ENCODE peak calls at places on chromosomes 5 and 9, in six cellular contexts. S, O, A, Y, Q and K are unnamed samples.
A peak's percentile ranks its signal among the peaks of the same experiment; 100 is the strongest.

GRCh38 chr9:113350937-113351336 is 1.6 kb downstream of the BSPRY start:
- DNase-seq in S (no peak), O (no peak), A (no peak), Y (no peak), Q (no peak), K (peak; percentile 29)

GRCh38 chr5:37615184-37615583 is 224.7 kb downstream of the GDNF start:
- DNase-seq in S (no peak), O (no peak), A (peak; percentile 55), Y (peak; percentile 15), Q (peak; percentile 83), K (no peak)

GRCh38 chr5:51392689-51393199 is 9.5 kb downstream of the ISL1 start:
- DNase-seq in S (no peak), O (no peak), A (no peak), Y (no peak), Q (no peak), K (no peak)

GRCh38 chr9:137462396-137463193 is 3.5 kb upstream of the NSMF start:
- DNase-seq in S (no peak), O (no peak), A (no peak), Y (no peak), Q (no peak), K (no peak)

GRCh38 chr5:160092519-160092918 is 26.7 kb downstream of the PWWP2A start:
- DNase-seq in S (no peak), O (no peak), A (no peak), Y (no peak), Q (no peak), K (no peak)

GRCh38 chr9:114911167-114911821 is 19.1 kb downstream of the TNFSF8 start:
- DNase-seq in S (no peak), O (peak; percentile 62), A (peak; percentile 58), Y (peak; percentile 77), Q (no peak), K (no peak)

GRCh38 chr5:134138416-134139376 is 24.2 kb downstream of the TCF7 start:
- DNase-seq in S (peak; percentile 14), O (no peak), A (peak; percentile 28), Y (peak; percentile 84), Q (no peak), K (peak; percentile 67)

GRCh38 chr5:127275641-127276193 is 14.9 kb upstream of the MEGF10 start:
- DNase-seq in S (no peak), O (no peak), A (no peak), Y (no peak), Q (no peak), K (no peak)

GRCh38 chr9:6984941-6985578 is 227.3 kb downstream of the KDM4C start:
- DNase-seq in S (no peak), O (peak; percentile 22), A (no peak), Y (no peak), Q (no peak), K (no peak)

GRCh38 chr5:34959323-34959722 is 30.0 kb downstream of the DNAJC21 start:
- DNase-seq in S (no peak), O (no peak), A (peak; percentile 85), Y (peak; percentile 48), Q (peak; percentile 42), K (peak; percentile 75)

GRCh38 chr9:77384406-77384805 is 207.1 kb downstream of the VPS13A start:
- DNase-seq in S (no peak), O (no peak), A (peak; percentile 13), Y (peak; percentile 55), Q (no peak), K (no peak)

GRCh38 chr5:66213533-66213932 is 69.4 kb downstream of the SREK1 start:
- DNase-seq in S (no peak), O (no peak), A (no peak), Y (no peak), Q (no peak), K (no peak)

GRCh38 chr5:163917741-163918140 is 412.3 kb downstream of the MAT2B start:
- DNase-seq in S (no peak), O (no peak), A (peak; percentile 38), Y (peak; percentile 67), Q (no peak), K (no peak)

GRCh38 chr9:137353223-137354152 is 51.4 kb upstream of the NRARP start:
- DNase-seq in S (no peak), O (no peak), A (no peak), Y (no peak), Q (no peak), K (no peak)

GRCh38 chr9:114371986-114372917 is 15.5 kb downstream of the AKNA start:
- DNase-seq in S (peak; percentile 58), O (no peak), A (no peak), Y (peak; percentile 82), Q (no peak), K (no peak)

GRCh38 chr5:109971968-109972367 is 282.2 kb downstream of the MAN2A1 start:
- DNase-seq in S (no peak), O (no peak), A (no peak), Y (no peak), Q (no peak), K (no peak)

GRCh38 chr9:120985759-120986353 is 59.3 kb upstream of the TRAF1 start:
- DNase-seq in S (no peak), O (no peak), A (peak; percentile 80), Y (peak; percentile 61), Q (peak; percentile 53), K (no peak)

GRCh38 chr5:137137013-137137632 is 362.0 kb downstream of the SPOCK1 start:
- DNase-seq in S (no peak), O (peak; percentile 30), A (no peak), Y (no peak), Q (no peak), K (no peak)

GRCh38 chr9:138115506-138115905 is 237.9 kb downstream of the CACNA1B start:
- DNase-seq in S (no peak), O (no peak), A (no peak), Y (no peak), Q (no peak), K (no peak)

GRCh38 chr9:135907006-135907434 is 326 bp downstream of the CAMSAP1 start:
- DNase-seq in S (no peak), O (no peak), A (peak; percentile 34), Y (no peak), Q (no peak), K (no peak)

GRCh38 chr9:8014987-8015682 is 215.6 kb upstream of the DMAC1 start:
- DNase-seq in S (no peak), O (no peak), A (no peak), Y (no peak), Q (no peak), K (no peak)

GRCh38 chr9:35906923-35907699 is 1.1 kb downstream of the HRCT1 start:
- DNase-seq in S (no peak), O (no peak), A (peak; percentile 92), Y (peak; percentile 94), Q (peak; percentile 57), K (no peak)

GRCh38 chr5:135243194-135244191 is 155.5 kb downstream of the MACROH2A1 start:
- DNase-seq in S (no peak), O (no peak), A (peak; percentile 81), Y (no peak), Q (no peak), K (no peak)

GRCh38 chr5:159206368-159206767 is 3.0 kb downstream of the RNF145 start:
- DNase-seq in S (no peak), O (no peak), A (no peak), Y (no peak), Q (no peak), K (no peak)

GRCh38 chr5:139473105-139473504 is 2.3 kb downstream of the SMIM33 start:
- DNase-seq in S (no peak), O (no peak), A (no peak), Y (no peak), Q (no peak), K (no peak)

GRCh38 chr9:88799706-88800682 is 191.3 kb upstream of the S1PR3 start:
- DNase-seq in S (no peak), O (no peak), A (peak; percentile 41), Y (no peak), Q (no peak), K (no peak)

GRCh38 chr5:142962172-142962528 is 192.0 kb downstream of the ARHGAP26 start:
- DNase-seq in S (no peak), O (no peak), A (no peak), Y (no peak), Q (no peak), K (no peak)

GRCh38 chr9:33884856-33885701 is 68.1 kb downstream of the UBE2R2 start:
- DNase-seq in S (no peak), O (peak; percentile 40), A (peak; percentile 47), Y (peak; percentile 46), Q (peak; percentile 14), K (no peak)